ENCODE peak calls at places on chromosomes 16 and 17, in four cellular contexts. Z, O, C and P are unnamed samples.
A peak's percentile ranks its signal among the peaks of the same experiment; 100 is the strongest.

GRCh38 chr17:43861960-43862359 is 15.0 kb downstream of the CD300LG start:
- DNase-seq in Z (no peak), O (no peak), C (no peak), P (no peak)

GRCh38 chr16:89358030-89359005 is 132.0 kb downstream of the ANKRD11 start:
- DNase-seq in Z (peak; percentile 68), O (no peak), C (peak; percentile 72), P (no peak)

GRCh38 chr17:40326832-40327199 is 17.8 kb downstream of the RARA start:
- DNase-seq in Z (peak; percentile 53), O (peak; percentile 43), C (no peak), P (no peak)

GRCh38 chr16:51134269-51134812 is 16.7 kb downstream of the SALL1 start:
- DNase-seq in Z (no peak), O (no peak), C (no peak), P (no peak)

GRCh38 chr17:6045621-6046357 is 24.4 kb upstream of the WSCD1 start:
- DNase-seq in Z (no peak), O (no peak), C (no peak), P (no peak)

GRCh38 chr17:72724375-72724774 is 368.1 kb downstream of the SLC39A11 start:
- DNase-seq in Z (no peak), O (no peak), C (no peak), P (no peak)

GRCh38 chr16:12971216-12971615 is 69.8 kb downstream of the SHISA9 start:
- DNase-seq in Z (no peak), O (peak; percentile 11), C (no peak), P (peak; percentile 81)

GRCh38 chr16:12425134-12425941 is 378.3 kb downstream of the CPPED1 start:
- DNase-seq in Z (no peak), O (no peak), C (no peak), P (no peak)

GRCh38 chr16:86509759-86510464 is 415 bp upstream of the FOXF1 start:
- DNase-seq in Z (no peak), O (peak; percentile 36), C (no peak), P (peak; percentile 85)

GRCh38 chr17:8664426-8665105 is 34.0 kb upstream of the MYH10 start:
- DNase-seq in Z (no peak), O (no peak), C (no peak), P (no peak)

GRCh38 chr17:58153046-58153445 is 4.9 kb downstream of the OR4D1 start:
- DNase-seq in Z (no peak), O (no peak), C (peak; percentile 85), P (no peak)

GRCh38 chr16:84048306-84048705 is 5.7 kb upstream of the SLC38A8 start:
- DNase-seq in Z (peak; percentile 47), O (no peak), C (no peak), P (no peak)

GRCh38 chr16:17369441-17369951 is 101.3 kb downstream of the XYLT1 start:
- DNase-seq in Z (no peak), O (peak; percentile 46), C (peak; percentile 86), P (no peak)

GRCh38 chr17:73480740-73481139 is 163.5 kb downstream of the SDK2 start:
- DNase-seq in Z (no peak), O (peak; percentile 48), C (no peak), P (peak; percentile 32)

GRCh38 chr17:69314246-69315030 is 12.5 kb downstream of the ABCA5 start:
- DNase-seq in Z (no peak), O (no peak), C (no peak), P (no peak)

GRCh38 chr17:334974-335481 is 17.6 kb downstream of the RPH3AL start:
- DNase-seq in Z (peak; percentile 47), O (no peak), C (no peak), P (no peak)

GRCh38 chr16:9079430-9079812 is 12.0 kb upstream of the HAPSTR1 start:
- DNase-seq in Z (no peak), O (no peak), C (no peak), P (no peak)

GRCh38 chr16:72162105-72162680 is 9.8 kb downstream of the PMFBP1 start:
- DNase-seq in Z (no peak), O (no peak), C (no peak), P (no peak)

GRCh38 chr16:81337097-81337496 is 22.3 kb downstream of the GAN start:
- DNase-seq in Z (no peak), O (no peak), C (no peak), P (no peak)

GRCh38 chr16:72858611-72859493 is 189.1 kb downstream of the ZFHX3 start:
- DNase-seq in Z (no peak), O (no peak), C (no peak), P (no peak)

GRCh38 chr17:3983945-3984484 is 19.8 kb upstream of the ATP2A3 start:
- DNase-seq in Z (peak; percentile 47), O (peak; percentile 63), C (no peak), P (peak; percentile 55)

GRCh38 chr17:60493847-60494321 is 32.2 kb downstream of the APPBP2 start:
- DNase-seq in Z (no peak), O (no peak), C (no peak), P (no peak)

GRCh38 chr17:60496051-60496450 is 30.0 kb downstream of the APPBP2 start:
- DNase-seq in Z (no peak), O (no peak), C (no peak), P (no peak)

GRCh38 chr17:39608601-39609000 is 881 bp upstream of the NEUROD2 start:
- DNase-seq in Z (no peak), O (no peak), C (no peak), P (no peak)

GRCh38 chr17:10768766-10769383 is 35.0 kb downstream of the TMEM238L start:
- DNase-seq in Z (no peak), O (no peak), C (no peak), P (no peak)

GRCh38 chr16:68902376-68903345 is 59.3 kb downstream of the TANGO6 start:
- DNase-seq in Z (no peak), O (peak; percentile 16), C (no peak), P (peak; percentile 58)

GRCh38 chr17:78862073-78863023 is 21.7 kb upstream of the USP36 start:
- DNase-seq in Z (no peak), O (peak; percentile 73), C (no peak), P (peak; percentile 48)

GRCh38 chr17:56313201-56313600 is 159.9 kb downstream of the ANKFN1 start:
- DNase-seq in Z (no peak), O (no peak), C (no peak), P (no peak)

GRCh38 chr17:64507418-64507766 is 615 bp downstream of the CEP95 start:
- DNase-seq in Z (no peak), O (peak; percentile 18), C (peak; percentile 64), P (peak; percentile 59)

GRCh38 chr17:46889992-46890564 is 32.9 kb upstream of the GOSR2 start:
- DNase-seq in Z (no peak), O (no peak), C (no peak), P (no peak)

GRCh38 chr17:39754958-39755549 is 17.3 kb downstream of the GRB7 start:
- DNase-seq in Z (no peak), O (no peak), C (no peak), P (no peak)

GRCh38 chr17:2693561-2694380 is 17.8 kb downstream of the CLUH start:
- DNase-seq in Z (peak; percentile 49), O (no peak), C (no peak), P (no peak)

GRCh38 chr17:2691965-2692780 is 19.4 kb downstream of the CLUH start:
- DNase-seq in Z (peak; percentile 46), O (peak; percentile 4), C (no peak), P (no peak)

GRCh38 chr17:2691069-2691871 is 20.3 kb downstream of the CLUH start:
- DNase-seq in Z (peak; percentile 43), O (peak; percentile 4), C (no peak), P (no peak)

GRCh38 chr17:2694381-2695242 is 17.0 kb downstream of the CLUH start:
- DNase-seq in Z (peak; percentile 42), O (no peak), C (no peak), P (no peak)

GRCh38 chr17:2692781-2693135 is 18.8 kb downstream of the CLUH start:
- DNase-seq in Z (no peak), O (no peak), C (no peak), P (no peak)
- H3K36me3 ChIP-seq in Z (peaks cover 82% of the 10 kb centered on the region), O (peaks cover 88% of the 10 kb centered on the region), C (no peaks in the 10 kb centered on the region), P (no peaks in the 10 kb centered on the region)

DNA sequence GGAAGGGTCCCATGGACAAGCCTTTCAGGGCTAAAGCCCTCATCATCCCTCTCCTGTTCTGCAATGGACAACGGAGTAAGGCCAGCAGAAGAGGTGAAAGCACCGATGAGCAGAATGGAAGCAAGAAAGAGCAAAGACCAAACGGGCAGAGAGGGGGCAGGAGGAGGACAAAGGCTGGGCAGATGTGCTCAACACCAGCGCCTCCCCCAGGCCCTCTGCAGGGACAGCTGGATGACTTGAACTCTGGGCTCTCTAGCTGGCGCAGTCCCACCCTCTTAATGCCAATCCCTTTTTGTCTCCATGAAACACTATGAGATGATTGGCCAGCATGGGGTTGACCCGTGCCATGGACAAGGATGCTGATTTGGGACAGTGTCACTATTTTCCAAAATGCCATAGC is 22.0 kb downstream of the ACLY start:
- DNase-seq in Z (no peak), O (no peak), C (no peak), P (no peak)
- H3K36me3 ChIP-seq in Z (peaks cover 96% of the 10 kb centered on the region), O (peaks cover 99% of the 10 kb centered on the region), C (peaks cover 46% of the 10 kb centered on the region), P (peaks cover 79% of the 10 kb centered on the region)

GRCh38 chr17:51189162-51189561 is 23.0 kb downstream of the NME2 start:
- DNase-seq in Z (no peak), O (no peak), C (no peak), P (no peak)
- H3K36me3 ChIP-seq in Z (peaks cover 63% of the 10 kb centered on the region), O (peaks cover 98% of the 10 kb centered on the region), C (peaks cover 23% of the 10 kb centered on the region), P (peaks cover 35% of the 10 kb centered on the region)

GRCh38 chr16:1661826-1662225 is 16.3 kb upstream of the JPT2 start:
- DNase-seq in Z (no peak), O (no peak), C (no peak), P (no peak)
- H3K36me3 ChIP-seq in Z (peaks cover 90% of the 10 kb centered on the region), O (peaks cover 94% of the 10 kb centered on the region), C (peaks cover 30% of the 10 kb centered on the region), P (peaks cover 11% of the 10 kb centered on the region)

GRCh38 chr17:61848896-61849295 is 14.4 kb downstream of the BRIP1 start:
- DNase-seq in Z (no peak), O (no peak), C (no peak), P (no peak)
- H3K36me3 ChIP-seq in Z (no peaks in the 10 kb centered on the region), O (no peaks in the 10 kb centered on the region), C (no peaks in the 10 kb centered on the region), P (peaks cover 75% of the 10 kb centered on the region)

DNA sequence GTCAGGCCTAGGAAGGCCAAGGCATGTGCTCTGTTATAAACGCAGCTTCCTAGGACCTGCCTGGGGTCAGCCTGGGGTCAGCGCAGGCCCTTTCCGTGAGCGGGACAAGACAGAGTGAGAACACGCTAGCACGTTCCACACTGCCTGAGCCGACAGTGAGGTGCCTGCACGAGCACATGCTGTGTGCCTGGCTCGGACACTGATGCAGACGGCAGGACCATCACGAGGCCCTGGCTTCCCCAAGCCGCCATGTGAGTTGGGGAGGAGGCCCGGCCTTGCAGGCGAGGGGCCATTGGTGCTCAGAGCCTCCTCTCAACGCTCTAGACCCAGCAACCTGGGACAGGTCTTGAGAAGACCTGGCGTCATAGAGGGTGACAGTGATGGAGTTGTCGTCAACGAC is 9.1 kb downstream of the TMEM204 start:
- DNase-seq in Z (no peak), O (no peak), C (no peak), P (no peak)
- H3K36me3 ChIP-seq in Z (peaks cover 31% of the 10 kb centered on the region), O (peaks cover 77% of the 10 kb centered on the region), C (peaks cover 28% of the 10 kb centered on the region), P (no peaks in the 10 kb centered on the region)

GRCh38 chr17:82444941-82445521 is 5.5 kb downstream of the CYBC1 start:
- DNase-seq in Z (no peak), O (no peak), C (no peak), P (no peak)
- H3K36me3 ChIP-seq in Z (peaks cover 48% of the 10 kb centered on the region), O (peaks cover 18% of the 10 kb centered on the region), C (peaks cover 13% of the 10 kb centered on the region), P (peaks cover 3% of the 10 kb centered on the region)